ENCODE peak calls at places on chromosome 9, in six cellular contexts. One of them, this sample, is unnamed. For H3K27me3, the result is how much of the 10 kb centered on the place peaks cover.

GRCh38 chr9:117549444-117549843 is 134.6 kb upstream of the ASTN2 start:
- DNase-seq in CD4-positive, alpha-beta memory T cell: no peak
- DNase-seq in breast epithelium: no peak
- DNase-seq in mesendoderm: no peak
- DNase-seq in CD8-positive, alpha-beta memory T cell: no peak
- DNase-seq in heart left ventricle: no peak
- DNase-seq in this sample: no peak

GRCh38 chr9:124297553-124297905 is 39.8 kb downstream of the NEK6 start:
- DNase-seq in CD4-positive, alpha-beta memory T cell: no peak
- DNase-seq in breast epithelium: peak
- DNase-seq in mesendoderm: peak
- DNase-seq in CD8-positive, alpha-beta memory T cell: no peak
- DNase-seq in heart left ventricle: peak
- DNase-seq in this sample: peak

GRCh38 chr9:135517407-135517822 is 3.8 kb upstream of the LCN1 start:
- DNase-seq in CD4-positive, alpha-beta memory T cell: no peak
- DNase-seq in breast epithelium: no peak
- DNase-seq in mesendoderm: no peak
- DNase-seq in CD8-positive, alpha-beta memory T cell: no peak
- DNase-seq in heart left ventricle: no peak
- DNase-seq in this sample: peak

GRCh38 chr9:21752003-21752402 is 50.4 kb upstream of the MTAP start:
- DNase-seq in CD4-positive, alpha-beta memory T cell: no peak
- DNase-seq in breast epithelium: no peak
- DNase-seq in mesendoderm: peak
- DNase-seq in CD8-positive, alpha-beta memory T cell: no peak
- DNase-seq in heart left ventricle: no peak
- DNase-seq in this sample: no peak

GRCh38 chr9:17031546-17031945 is 103.3 kb upstream of the CNTLN start:
- DNase-seq in CD4-positive, alpha-beta memory T cell: no peak
- DNase-seq in breast epithelium: no peak
- DNase-seq in mesendoderm: no peak
- DNase-seq in CD8-positive, alpha-beta memory T cell: no peak
- DNase-seq in heart left ventricle: no peak
- DNase-seq in this sample: no peak

GRCh38 chr9:131426545-131426944 is 32.7 kb downstream of the PRRC2B start:
- DNase-seq in CD4-positive, alpha-beta memory T cell: no peak
- DNase-seq in breast epithelium: no peak
- DNase-seq in mesendoderm: no peak
- DNase-seq in CD8-positive, alpha-beta memory T cell: no peak
- DNase-seq in heart left ventricle: no peak
- DNase-seq in this sample: no peak

GRCh38 chr9:7739595-7739994 is 60.0 kb downstream of the DMAC1 start:
- DNase-seq in CD4-positive, alpha-beta memory T cell: no peak
- DNase-seq in breast epithelium: no peak
- DNase-seq in mesendoderm: peak
- DNase-seq in CD8-positive, alpha-beta memory T cell: no peak
- DNase-seq in heart left ventricle: no peak
- DNase-seq in this sample: no peak

GRCh38 chr9:110923601-110924000 is 114.7 kb downstream of the LPAR1 start:
- DNase-seq in CD4-positive, alpha-beta memory T cell: no peak
- DNase-seq in breast epithelium: no peak
- DNase-seq in mesendoderm: no peak
- DNase-seq in CD8-positive, alpha-beta memory T cell: no peak
- DNase-seq in heart left ventricle: no peak
- DNase-seq in this sample: peak

GRCh38 chr9:136656795-136657611 is 5.7 kb upstream of the EGFL7 start:
- DNase-seq in CD4-positive, alpha-beta memory T cell: no peak
- DNase-seq in breast epithelium: no peak
- DNase-seq in mesendoderm: no peak
- DNase-seq in CD8-positive, alpha-beta memory T cell: no peak
- DNase-seq in heart left ventricle: peak
- DNase-seq in this sample: no peak

GRCh38 chr9:91012933-91013841 is 211.6 kb downstream of the SYK start:
- DNase-seq in CD4-positive, alpha-beta memory T cell: no peak
- DNase-seq in breast epithelium: no peak
- DNase-seq in mesendoderm: no peak
- DNase-seq in CD8-positive, alpha-beta memory T cell: no peak
- DNase-seq in heart left ventricle: no peak
- DNase-seq in this sample: no peak

GRCh38 chr9:134864821-134865190 is 15.8 kb upstream of the FCN2 start:
- DNase-seq in CD4-positive, alpha-beta memory T cell: no peak
- DNase-seq in breast epithelium: no peak
- DNase-seq in mesendoderm: no peak
- DNase-seq in CD8-positive, alpha-beta memory T cell: no peak
- DNase-seq in heart left ventricle: no peak
- DNase-seq in this sample: no peak

GRCh38 chr9:113888976-113889375 is 12.9 kb downstream of the ZNF618 start:
- DNase-seq in CD4-positive, alpha-beta memory T cell: no peak
- DNase-seq in breast epithelium: no peak
- DNase-seq in mesendoderm: no peak
- DNase-seq in CD8-positive, alpha-beta memory T cell: no peak
- DNase-seq in heart left ventricle: no peak
- DNase-seq in this sample: no peak

GRCh38 chr9:123742009-123742767 is 187.7 kb downstream of the DENND1A start:
- DNase-seq in CD4-positive, alpha-beta memory T cell: no peak
- DNase-seq in breast epithelium: no peak
- DNase-seq in mesendoderm: no peak
- DNase-seq in CD8-positive, alpha-beta memory T cell: no peak
- DNase-seq in heart left ventricle: peak
- DNase-seq in this sample: no peak

GRCh38 chr9:5870691-5871090 is 20.0 kb upstream of the MLANA start:
- DNase-seq in CD4-positive, alpha-beta memory T cell: no peak
- DNase-seq in breast epithelium: no peak
- DNase-seq in mesendoderm: no peak
- DNase-seq in CD8-positive, alpha-beta memory T cell: no peak
- DNase-seq in heart left ventricle: no peak
- DNase-seq in this sample: peak

GRCh38 chr9:114285166-114285867 is 37.6 kb upstream of the ORM1 start:
- DNase-seq in CD4-positive, alpha-beta memory T cell: no peak
- DNase-seq in breast epithelium: peak
- DNase-seq in mesendoderm: peak
- DNase-seq in CD8-positive, alpha-beta memory T cell: no peak
- DNase-seq in heart left ventricle: peak
- DNase-seq in this sample: peak

GRCh38 chr9:99828417-99829176 is 6.9 kb downstream of the NR4A3 start:
- DNase-seq in CD4-positive, alpha-beta memory T cell: no peak
- DNase-seq in breast epithelium: no peak
- DNase-seq in mesendoderm: peak
- DNase-seq in CD8-positive, alpha-beta memory T cell: no peak
- DNase-seq in heart left ventricle: no peak
- DNase-seq in this sample: no peak
- H3K27me3 ChIP-seq in CD4-positive, alpha-beta memory T cell: under half
- H3K27me3 ChIP-seq in breast epithelium: under half
- H3K27me3 ChIP-seq in mesendoderm: half or more
- H3K27me3 ChIP-seq in CD8-positive, alpha-beta memory T cell: under half
- H3K27me3 ChIP-seq in heart left ventricle: under half
- H3K27me3 ChIP-seq in this sample: under half

GRCh38 chr9:78009156-78009555 is 22.5 kb downstream of the GNAQ start:
- DNase-seq in CD4-positive, alpha-beta memory T cell: no peak
- DNase-seq in breast epithelium: no peak
- DNase-seq in mesendoderm: no peak
- DNase-seq in CD8-positive, alpha-beta memory T cell: no peak
- DNase-seq in heart left ventricle: no peak
- DNase-seq in this sample: no peak
- H3K27me3 ChIP-seq in CD4-positive, alpha-beta memory T cell: under half
- H3K27me3 ChIP-seq in breast epithelium: under half
- H3K27me3 ChIP-seq in mesendoderm: under half
- H3K27me3 ChIP-seq in CD8-positive, alpha-beta memory T cell: under half
- H3K27me3 ChIP-seq in heart left ventricle: under half
- H3K27me3 ChIP-seq in this sample: under half

GRCh38 chr9:116274293-116274692 is 120.7 kb downstream of the PAPPA start:
- DNase-seq in CD4-positive, alpha-beta memory T cell: no peak
- DNase-seq in breast epithelium: no peak
- DNase-seq in mesendoderm: peak
- DNase-seq in CD8-positive, alpha-beta memory T cell: no peak
- DNase-seq in heart left ventricle: no peak
- DNase-seq in this sample: peak
- H3K27me3 ChIP-seq in CD4-positive, alpha-beta memory T cell: under half
- H3K27me3 ChIP-seq in breast epithelium: under half
- H3K27me3 ChIP-seq in mesendoderm: under half
- H3K27me3 ChIP-seq in CD8-positive, alpha-beta memory T cell: under half
- H3K27me3 ChIP-seq in heart left ventricle: under half
- H3K27me3 ChIP-seq in this sample: under half

DNA sequence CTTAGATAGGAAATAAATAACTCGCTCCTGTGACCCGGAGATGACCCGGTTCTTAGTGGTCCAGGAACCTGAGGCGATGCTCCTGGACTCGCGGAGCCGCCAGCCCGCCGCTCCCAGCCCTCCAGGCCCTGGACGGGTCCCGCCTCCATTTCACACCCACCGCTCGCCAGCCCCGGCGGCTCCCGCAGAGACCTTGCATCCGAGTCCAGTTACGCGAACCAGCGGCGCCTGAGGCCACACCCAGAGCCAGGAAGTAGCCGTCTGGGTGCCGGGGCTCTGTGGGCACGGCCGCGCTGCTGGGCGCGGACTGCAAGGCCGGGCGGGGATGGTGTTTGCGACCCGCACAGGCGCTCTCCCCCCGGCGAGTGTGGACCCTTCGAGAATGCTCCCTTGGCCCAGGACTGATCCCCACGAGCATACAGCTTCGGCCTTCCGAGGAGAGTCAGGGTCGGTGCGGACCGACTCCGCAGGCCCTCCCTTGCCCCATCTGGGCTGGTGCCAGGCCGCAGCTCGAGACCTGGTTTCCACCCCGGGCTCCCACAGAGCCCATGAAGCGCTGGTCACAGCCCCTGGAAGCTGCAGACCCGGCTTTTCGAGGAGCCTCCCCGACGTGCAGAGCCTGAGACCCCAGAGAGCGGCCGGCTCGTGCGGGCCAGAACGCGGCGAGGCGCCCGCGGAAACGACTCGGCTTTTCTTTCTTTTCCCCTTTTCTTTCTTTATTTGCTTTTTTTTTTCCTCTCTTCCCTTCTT is 5.2 kb upstream of the BARX1 start:
- DNase-seq in CD4-positive, alpha-beta memory T cell: no peak
- DNase-seq in breast epithelium: no peak
- DNase-seq in mesendoderm: peak
- DNase-seq in CD8-positive, alpha-beta memory T cell: no peak
- DNase-seq in heart left ventricle: no peak
- DNase-seq in this sample: peak
- H3K27me3 ChIP-seq in CD4-positive, alpha-beta memory T cell: under half
- H3K27me3 ChIP-seq in breast epithelium: under half
- H3K27me3 ChIP-seq in mesendoderm: half or more
- H3K27me3 ChIP-seq in CD8-positive, alpha-beta memory T cell: under half
- H3K27me3 ChIP-seq in heart left ventricle: half or more
- H3K27me3 ChIP-seq in this sample: under half

DNA sequence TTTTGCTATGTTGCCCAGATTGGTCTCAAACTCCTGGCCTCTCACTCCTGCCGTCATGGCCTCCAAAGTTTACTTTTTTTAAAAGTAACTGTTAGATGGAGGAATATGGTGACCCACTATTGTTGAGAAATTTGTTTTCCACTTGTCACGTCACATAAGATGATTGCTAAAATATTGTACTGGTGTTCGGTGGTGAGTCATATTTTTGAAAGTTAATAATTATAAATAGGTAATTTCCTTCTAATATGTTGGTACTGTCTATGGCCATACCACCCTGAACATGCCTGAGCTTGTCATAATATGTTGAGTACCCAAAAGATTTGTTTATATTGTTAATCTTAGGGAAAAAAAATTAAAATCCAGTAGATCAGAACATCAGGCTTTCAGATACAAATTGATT is 22.6 kb downstream of the RMI1 start:
- DNase-seq in CD4-positive, alpha-beta memory T cell: no peak
- DNase-seq in breast epithelium: no peak
- DNase-seq in mesendoderm: no peak
- DNase-seq in CD8-positive, alpha-beta memory T cell: no peak
- DNase-seq in heart left ventricle: no peak
- DNase-seq in this sample: no peak
- H3K27me3 ChIP-seq in CD4-positive, alpha-beta memory T cell: under half
- H3K27me3 ChIP-seq in breast epithelium: under half
- H3K27me3 ChIP-seq in mesendoderm: under half
- H3K27me3 ChIP-seq in CD8-positive, alpha-beta memory T cell: under half
- H3K27me3 ChIP-seq in heart left ventricle: under half
- H3K27me3 ChIP-seq in this sample: under half

GRCh38 chr9:109499631-109500120 is 1.6 kb upstream of the PTPN3 start:
- DNase-seq in CD4-positive, alpha-beta memory T cell: no peak
- DNase-seq in breast epithelium: peak
- DNase-seq in mesendoderm: no peak
- DNase-seq in CD8-positive, alpha-beta memory T cell: no peak
- DNase-seq in heart left ventricle: peak
- DNase-seq in this sample: peak

GRCh38 chr9:109498195-109499060 is at the start of gene PTPN3:
- DNase-seq in CD4-positive, alpha-beta memory T cell: no peak
- DNase-seq in breast epithelium: no peak
- DNase-seq in mesendoderm: no peak
- DNase-seq in CD8-positive, alpha-beta memory T cell: no peak
- DNase-seq in heart left ventricle: no peak
- DNase-seq in this sample: peak

GRCh38 chr9:109499061-109499630 is 1.0 kb upstream of the PTPN3 start:
- DNase-seq in CD4-positive, alpha-beta memory T cell: no peak
- DNase-seq in breast epithelium: no peak
- DNase-seq in mesendoderm: no peak
- DNase-seq in CD8-positive, alpha-beta memory T cell: no peak
- DNase-seq in heart left ventricle: no peak
- DNase-seq in this sample: peak

GRCh38 chr9:109497193-109498165 is 628 bp downstream of the PTPN3 start:
- DNase-seq in CD4-positive, alpha-beta memory T cell: no peak
- DNase-seq in breast epithelium: no peak
- DNase-seq in mesendoderm: no peak
- DNase-seq in CD8-positive, alpha-beta memory T cell: no peak
- DNase-seq in heart left ventricle: no peak
- DNase-seq in this sample: peak

GRCh38 chr9:109500421-109500974 is 2.4 kb upstream of the PTPN3 start:
- DNase-seq in CD4-positive, alpha-beta memory T cell: no peak
- DNase-seq in breast epithelium: no peak
- DNase-seq in mesendoderm: no peak
- DNase-seq in CD8-positive, alpha-beta memory T cell: no peak
- DNase-seq in heart left ventricle: no peak
- DNase-seq in this sample: no peak
- H3K27me3 ChIP-seq in CD4-positive, alpha-beta memory T cell: under half
- H3K27me3 ChIP-seq in breast epithelium: under half
- H3K27me3 ChIP-seq in mesendoderm: under half
- H3K27me3 ChIP-seq in CD8-positive, alpha-beta memory T cell: under half
- H3K27me3 ChIP-seq in heart left ventricle: under half
- H3K27me3 ChIP-seq in this sample: half or more

GRCh38 chr9:89751081-89751855 is 146.5 kb downstream of the GADD45G start:
- DNase-seq in CD4-positive, alpha-beta memory T cell: no peak
- DNase-seq in breast epithelium: no peak
- DNase-seq in mesendoderm: no peak
- DNase-seq in CD8-positive, alpha-beta memory T cell: no peak
- DNase-seq in heart left ventricle: no peak
- DNase-seq in this sample: no peak
- H3K27me3 ChIP-seq in CD4-positive, alpha-beta memory T cell: under half
- H3K27me3 ChIP-seq in breast epithelium: under half
- H3K27me3 ChIP-seq in mesendoderm: under half
- H3K27me3 ChIP-seq in CD8-positive, alpha-beta memory T cell: under half
- H3K27me3 ChIP-seq in heart left ventricle: under half
- H3K27me3 ChIP-seq in this sample: under half